ENCODE peak calls at places on chromosomes 13 and 19, in five cellular contexts. P, F, G, I and C are unnamed samples.

GRCh38 chr19:44824758-44825157 is 15.9 kb downstream of the BCAM start:
- DNase-seq in I (no peak), G (no peak), F (no peak), P (no peak), C (no peak)

GRCh38 chr19:18905520-18906236 is 9.7 kb upstream of the CERS1 start:
- DNase-seq in I (no peak), P (no peak), F (no peak), G (no peak), C (no peak)

GRCh38 chr19:19405919-19406877 is 723 bp downstream of the GATAD2A start:
- DNase-seq in G (no peak), I (no peak), P (peak), F (peak), C (no peak)

GRCh38 chr19:10812902-10813404 is 23.1 kb downstream of the TMED1 start:
- DNase-seq in F (no peak), I (no peak), G (no peak), P (peak), C (no peak)

GRCh38 chr13:71754407-71754974 is 112.5 kb downstream of the DACH1 start:
- DNase-seq in P (no peak), I (no peak), F (no peak), G (no peak), C (no peak)

GRCh38 chr19:50679177-50680125 is 30.2 kb downstream of the C19orf81 start:
- DNase-seq in F (peak), P (peak), I (peak), G (peak), C (peak)

GRCh38 chr13:28659611-28659970 is 661 bp downstream of the POMP start:
- DNase-seq in P (no peak), G (no peak), I (no peak), F (no peak), C (no peak)

GRCh38 chr13:50299546-50300249 is 284.5 kb downstream of the KCNRG start:
- DNase-seq in P (no peak), I (no peak), G (no peak), F (no peak), C (no peak)

GRCh38 chr13:109331898-109332297 is 454.5 kb downstream of the IRS2 start:
- DNase-seq in F (no peak), P (no peak), G (no peak), I (no peak), C (no peak)

GRCh38 chr19:16062789-16063188 is 13.5 kb upstream of the TPM4 start:
- DNase-seq in I (no peak), F (peak), P (peak), G (no peak), C (no peak)

GRCh38 chr13:36362251-36362650 is 16.1 kb upstream of the SPART start:
- DNase-seq in G (no peak), I (no peak), P (no peak), F (no peak), C (no peak)

GRCh38 chr13:101579291-101579802 is 126.9 kb downstream of the ITGBL1 start:
- DNase-seq in F (no peak), I (peak), G (no peak), P (no peak), C (no peak)

GRCh38 chr19:16541526-16542044 is 652 bp downstream of the CHERP start:
- DNase-seq in G (no peak), I (no peak), F (no peak), P (peak), C (no peak)

GRCh38 chr19:13060233-13060963 is 42.3 kb downstream of the LYL1 start:
- DNase-seq in P (peak), I (peak), G (no peak), F (peak), C (no peak)

GRCh38 chr13:99265823-99266426 is 7.7 kb upstream of the GPR18 start:
- DNase-seq in G (no peak), F (no peak), I (peak), P (peak), C (peak)

GRCh38 chr13:30091035-30091434 is 216.3 kb downstream of the KATNAL1 start:
- DNase-seq in F (no peak), I (no peak), G (no peak), P (no peak), C (no peak)

GRCh38 chr19:12766051-12766521 is 9.3 kb downstream of the HOOK2 start:
- DNase-seq in F (peak), P (peak), I (peak), G (no peak), C (no peak)

GRCh38 chr13:113145496-113145895 is 13.0 kb upstream of the PROZ start:
- DNase-seq in F (no peak), G (no peak), I (no peak), P (no peak), C (no peak)

GRCh38 chr13:40061466-40062450 is 406.3 kb downstream of the COG6 start:
- DNase-seq in P (no peak), G (no peak), F (no peak), I (no peak), C (no peak)
- TF ChIP-seq MAX in P (no peak), G (no peak), F (no peak), I (no peak), C (no peak)

DNA sequence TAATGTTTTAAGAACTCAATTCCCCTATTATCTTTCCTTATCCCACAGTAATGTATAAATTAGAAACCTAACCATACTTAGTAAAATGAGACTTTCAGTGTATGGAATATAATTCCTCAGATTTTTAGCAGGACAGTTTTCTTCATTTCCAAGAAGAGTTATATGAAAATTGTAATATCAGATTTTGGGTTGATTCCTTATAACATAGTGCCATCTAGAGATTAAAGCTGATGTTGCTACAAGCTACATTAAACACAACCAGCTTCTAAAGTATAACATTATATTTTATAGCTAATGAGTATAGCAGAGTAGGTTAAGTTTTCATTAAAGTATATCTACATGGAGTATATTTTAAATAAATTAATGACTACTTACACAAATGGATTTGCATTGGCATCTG is 99.7 kb upstream of the MIR17HG start:
- DNase-seq in G (no peak), F (no peak), P (no peak), I (no peak), C (no peak)
- TF ChIP-seq CEBPB in G (no peak), F (no peak), P (no peak), I (no peak), C (no peak)

DNA sequence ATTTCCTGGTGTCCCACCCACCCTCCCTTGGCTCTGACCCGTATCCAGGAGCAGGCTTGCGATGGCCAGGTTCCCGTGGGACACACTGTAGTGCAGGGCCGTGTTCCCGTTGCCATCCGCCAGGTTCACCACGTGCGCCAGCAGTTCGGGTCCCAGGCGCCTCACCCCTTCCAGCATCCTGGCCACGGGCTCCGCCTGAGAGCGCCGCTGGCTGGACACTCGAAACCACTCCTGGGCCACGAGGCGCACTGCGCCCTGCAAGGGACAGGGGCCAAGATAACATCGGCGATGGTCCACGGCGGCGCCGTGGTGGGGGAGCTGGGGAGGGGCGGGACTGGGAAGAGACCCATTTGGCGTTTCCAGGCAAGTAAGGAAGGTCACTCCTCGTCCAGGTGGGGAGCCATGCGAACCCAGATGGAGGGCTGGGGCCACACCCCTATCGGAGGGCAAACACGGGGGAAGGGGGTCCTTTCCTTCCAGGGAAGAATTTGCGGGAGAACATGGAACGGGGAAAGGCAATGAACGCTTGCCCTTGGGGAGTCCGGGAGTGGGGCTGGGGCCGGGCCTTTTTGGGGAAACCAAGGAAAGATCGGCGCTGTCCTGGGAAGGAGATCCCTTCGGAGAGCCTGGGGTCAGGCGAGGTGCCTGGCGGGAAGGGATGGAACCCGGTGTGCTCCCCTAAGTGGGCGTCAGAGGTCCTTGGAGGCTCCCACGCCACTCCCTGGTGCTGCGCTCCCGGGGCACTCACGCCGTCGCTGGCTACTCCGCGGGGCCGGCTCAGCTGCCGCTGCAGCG is 9.9 kb downstream of the KANK3 start:
- DNase-seq in F (peak), I (no peak), G (no peak), P (no peak), C (no peak)
- TF ChIP-seq EZH2 in F (no peak), I (peak), G (no peak), P (no peak), C (no peak)

GRCh38 chr13:32881074-32881791 is 135.0 kb upstream of the KL start:
- DNase-seq in I (no peak), G (no peak), F (no peak), P (no peak), C (no peak)

GRCh38 chr13:32880636-32881035 is 135.6 kb upstream of the KL start:
- DNase-seq in I (no peak), F (no peak), P (no peak), G (no peak), C (no peak)

GRCh38 chr13:32887617-32888016 is 128.6 kb upstream of the KL start:
- DNase-seq in F (no peak), G (no peak), P (no peak), I (no peak), C (no peak)

GRCh38 chr13:32881792-32882175 is 134.4 kb upstream of the KL start:
- DNase-seq in I (no peak), F (no peak), P (no peak), G (no peak), C (no peak)

GRCh38 chr13:32883501-32883900 is 132.7 kb upstream of the KL start:
- DNase-seq in P (no peak), F (no peak), I (no peak), G (no peak), C (no peak)
- TF ChIP-seq MAX in P (no peak), F (no peak), I (no peak), G (no peak), C (no peak)

GRCh38 chr13:65508338-65508737 is 1721.8 kb downstream of the PCDH9 start:
- DNase-seq in P (no peak), G (no peak), F (no peak), I (no peak), C (no peak)

GRCh38 chr13:65508745-65509144 is 1721.4 kb downstream of the PCDH9 start:
- DNase-seq in G (no peak), I (no peak), P (no peak), F (no peak), C (no peak)

GRCh38 chr13:65504213-65504612 is 1725.9 kb downstream of the PCDH9 start:
- DNase-seq in G (no peak), F (no peak), P (no peak), I (no peak), C (no peak)

GRCh38 chr13:65505941-65506340 is 1724.2 kb downstream of the PCDH9 start:
- DNase-seq in G (no peak), F (no peak), I (no peak), P (no peak), C (no peak)
- TF ChIP-seq CEBPB in G (no peak), F (no peak), I (no peak), P (no peak), C (no peak)

GRCh38 chr19:41940443-41941409 is 12.5 kb upstream of the ERFL start:
- DNase-seq in F (no peak), I (no peak), G (no peak), P (peak), C (no peak)
- TF ChIP-seq EZH2 in F (peak), I (no peak), G (no peak), P (no peak), C (no peak)

GRCh38 chr13:94478913-94479312 is 569 bp downstream of the DCT start:
- DNase-seq in P (no peak), F (no peak), G (no peak), I (no peak), C (no peak)

GRCh38 chr13:94483970-94484369 is 4.5 kb upstream of the DCT start:
- DNase-seq in F (no peak), P (no peak), I (no peak), G (no peak), C (no peak)

GRCh38 chr13:94481966-94482365 is 2.5 kb upstream of the DCT start:
- DNase-seq in I (peak), F (no peak), P (no peak), G (no peak), C (no peak)

GRCh38 chr13:94480672-94481145 is 1.2 kb upstream of the DCT start:
- DNase-seq in G (no peak), P (no peak), I (no peak), F (no peak), C (no peak)

DNA sequence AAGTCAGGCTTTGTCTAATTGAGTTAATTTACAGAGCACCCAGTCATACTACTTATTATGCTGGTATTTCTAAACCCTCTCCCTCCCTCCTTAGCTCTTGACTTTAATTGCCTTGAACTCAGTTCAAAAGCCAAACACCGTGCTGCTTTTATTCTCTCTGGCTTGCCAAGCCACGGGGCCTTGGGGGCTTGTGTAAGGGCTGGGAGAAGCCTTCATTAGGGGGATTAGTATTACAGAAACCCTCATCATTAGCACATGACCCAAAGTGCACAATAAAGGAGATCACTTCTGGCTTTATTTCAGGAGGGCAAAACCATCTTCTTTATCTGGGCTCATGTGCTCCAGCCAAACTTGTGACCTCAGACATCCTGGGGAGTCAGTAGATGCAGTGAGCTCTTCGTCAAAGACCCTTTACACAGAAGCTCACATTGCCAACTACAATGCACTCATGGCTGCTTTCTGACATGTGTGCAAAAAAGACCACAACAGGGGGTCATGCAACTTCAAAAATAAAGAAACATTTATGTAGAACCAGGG is at the start of gene DCT:
- DNase-seq in P (no peak), F (no peak), I (no peak), G (no peak), C (no peak)
- TF ChIP-seq MAX in P (no peak), F (no peak), I (no peak), G (no peak), C (no peak)